ENCODE peak calls at places on chromosomes 13 and 19, in four cellular contexts. One of them, this sample, is unnamed.

GRCh38 chr19:3497757-3498515 is 2.5 kb downstream of the DOHH start:
- DNase-seq in IMR-90: no peak
- DNase-seq in HepG2: peak
- DNase-seq in K562: no peak
- DNase-seq in this sample: no peak

GRCh38 chr19:39370735-39371134 is 20.2 kb downstream of the PAF1 start:
- DNase-seq in IMR-90: no peak
- DNase-seq in HepG2: no peak
- DNase-seq in K562: no peak
- DNase-seq in this sample: no peak

GRCh38 chr13:49421391-49421790 is 22.5 kb downstream of the CAB39L start:
- DNase-seq in IMR-90: no peak
- DNase-seq in HepG2: peak
- DNase-seq in K562: peak
- DNase-seq in this sample: no peak

GRCh38 chr13:27186295-27186694 is 14.7 kb upstream of the USP12 start:
- DNase-seq in IMR-90: no peak
- DNase-seq in HepG2: no peak
- DNase-seq in K562: no peak
- DNase-seq in this sample: no peak

GRCh38 chr13:106468948-106469590 is 66.4 kb downstream of the EFNB2 start:
- DNase-seq in IMR-90: no peak
- DNase-seq in HepG2: no peak
- DNase-seq in K562: no peak
- DNase-seq in this sample: no peak

GRCh38 chr13:90867336-90867683 is 480.2 kb upstream of the MIR17HG start:
- DNase-seq in IMR-90: peak
- DNase-seq in HepG2: peak
- DNase-seq in K562: peak
- DNase-seq in this sample: peak

GRCh38 chr13:100040196-100040595 is 48.7 kb upstream of the PCCA start:
- DNase-seq in IMR-90: no peak
- DNase-seq in HepG2: peak
- DNase-seq in K562: no peak
- DNase-seq in this sample: peak

GRCh38 chr19:47152632-47153031 is 22.0 kb downstream of the SAE1 start:
- DNase-seq in IMR-90: peak
- DNase-seq in HepG2: no peak
- DNase-seq in K562: no peak
- DNase-seq in this sample: no peak

GRCh38 chr13:38783992-38784875 is 97.4 kb downstream of the FREM2 start:
- DNase-seq in IMR-90: no peak
- DNase-seq in HepG2: no peak
- DNase-seq in K562: no peak
- DNase-seq in this sample: no peak

GRCh38 chr13:51674276-51674675 is 90.0 kb downstream of the WDFY2 start:
- DNase-seq in IMR-90: no peak
- DNase-seq in HepG2: no peak
- DNase-seq in K562: no peak
- DNase-seq in this sample: no peak

GRCh38 chr13:67437246-67437645 is 207.1 kb upstream of the PCDH9 start:
- DNase-seq in IMR-90: no peak
- DNase-seq in HepG2: no peak
- DNase-seq in K562: no peak
- DNase-seq in this sample: no peak
- TF ChIP-seq BHLHE40 in IMR-90: no peak
- TF ChIP-seq BHLHE40 in HepG2: no peak
- TF ChIP-seq BHLHE40 in K562: no peak
- TF ChIP-seq BHLHE40 in this sample: no peak

DNA sequence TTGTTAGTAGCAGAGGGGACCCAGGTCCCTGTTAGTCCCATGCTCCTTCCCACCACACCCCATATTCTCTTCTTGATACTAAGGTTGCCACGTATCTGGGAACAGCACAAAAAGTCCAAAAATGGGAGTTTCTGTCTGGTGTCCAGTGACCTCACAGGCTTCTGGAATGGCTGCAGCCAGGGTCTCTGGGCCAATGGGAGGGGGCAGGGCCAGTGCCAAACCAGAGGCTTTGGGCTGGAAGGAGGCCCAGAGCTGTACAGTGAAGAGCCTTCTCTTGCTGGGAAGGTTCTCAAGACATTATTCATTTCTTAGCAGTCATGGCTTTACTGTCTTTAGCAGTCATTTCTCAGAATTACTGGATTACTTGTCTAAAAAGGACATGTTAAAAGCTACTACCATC is 119.2 kb downstream of the FRY start:
- DNase-seq in IMR-90: peak
- DNase-seq in HepG2: no peak
- DNase-seq in K562: no peak
- DNase-seq in this sample: no peak
- TF ChIP-seq MAZ in IMR-90: no peak
- TF ChIP-seq MAZ in HepG2: no peak
- TF ChIP-seq MAZ in K562: no peak
- TF ChIP-seq MAZ in this sample: no peak

DNA sequence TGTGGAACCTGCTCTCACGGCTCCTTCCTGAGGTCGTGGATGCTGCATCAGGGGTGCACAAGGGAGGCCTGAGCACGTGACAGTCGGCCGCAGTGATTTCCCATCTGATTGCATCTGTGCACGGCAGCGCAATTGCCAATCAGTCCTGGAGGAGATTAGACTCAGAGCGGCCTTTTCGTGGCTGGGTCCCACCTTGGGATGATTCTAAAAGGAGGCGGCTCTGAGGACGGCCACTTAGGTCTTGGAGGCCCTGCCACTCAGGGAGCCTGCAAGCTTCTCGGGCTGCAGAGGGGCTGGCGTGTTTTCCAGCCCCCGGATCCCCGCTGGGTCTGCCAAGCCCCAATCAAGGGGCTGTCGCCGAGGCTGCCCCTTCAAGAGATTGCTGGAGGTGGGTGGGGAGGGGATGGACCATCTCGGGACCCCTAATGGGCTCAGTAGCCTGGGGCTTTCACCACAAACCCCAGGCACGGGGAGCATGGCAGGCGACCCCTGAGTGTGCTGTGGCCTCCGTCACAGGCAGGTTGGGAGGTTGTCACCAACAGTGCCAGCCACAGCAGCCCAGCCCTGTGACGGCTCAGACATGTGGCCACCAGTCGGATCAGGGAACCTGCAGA is 51.6 kb downstream of the SOX1 start:
- DNase-seq in IMR-90: no peak
- DNase-seq in HepG2: no peak
- DNase-seq in K562: no peak
- DNase-seq in this sample: no peak
- TF ChIP-seq BHLHE40 in IMR-90: no peak
- TF ChIP-seq BHLHE40 in HepG2: no peak
- TF ChIP-seq BHLHE40 in K562: no peak
- TF ChIP-seq BHLHE40 in this sample: no peak

DNA sequence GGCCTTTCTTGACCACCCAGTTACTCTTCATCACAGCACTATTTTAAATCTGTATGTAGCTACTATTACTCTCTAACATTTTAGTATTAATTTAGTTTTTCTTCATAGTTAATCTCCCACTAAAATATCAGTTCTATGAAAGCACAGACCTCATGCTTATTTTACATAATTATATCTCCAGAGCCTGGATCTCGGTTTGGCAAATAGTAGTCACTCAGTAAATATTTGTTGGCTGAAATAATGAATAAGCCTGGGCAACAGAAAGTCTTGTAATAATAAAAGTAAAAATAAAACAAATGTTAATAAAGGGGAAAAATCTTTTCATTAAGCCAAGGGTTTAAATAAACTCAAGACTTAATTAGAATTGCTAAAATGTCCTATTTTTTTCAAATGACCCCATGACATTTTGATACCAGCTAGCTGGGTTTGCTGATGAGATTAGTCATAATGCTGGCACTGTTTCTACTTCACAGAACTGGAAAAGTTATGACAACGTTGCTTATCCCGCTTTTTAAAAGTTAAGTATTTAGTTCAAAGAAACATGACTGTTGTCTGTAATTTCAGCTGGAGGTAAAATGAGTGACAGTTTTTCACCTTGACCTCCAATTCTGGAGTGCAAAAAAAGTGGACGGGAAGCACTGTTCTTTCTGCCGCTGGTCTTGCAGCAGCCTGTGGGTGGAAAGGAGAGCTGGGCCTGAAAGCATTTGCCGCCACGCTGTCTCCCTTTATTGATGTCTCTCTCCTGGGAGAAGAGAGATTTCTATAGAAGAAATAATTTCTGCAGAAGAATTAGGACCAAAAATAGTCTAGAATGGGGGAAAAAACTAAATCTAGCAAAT is 85.2 kb upstream of the SPATA13 start:
- DNase-seq in IMR-90: no peak
- DNase-seq in HepG2: peak
- DNase-seq in K562: no peak
- DNase-seq in this sample: no peak
- TF ChIP-seq MAZ in IMR-90: no peak
- TF ChIP-seq MAZ in HepG2: no peak
- TF ChIP-seq MAZ in K562: no peak
- TF ChIP-seq MAZ in this sample: no peak

DNA sequence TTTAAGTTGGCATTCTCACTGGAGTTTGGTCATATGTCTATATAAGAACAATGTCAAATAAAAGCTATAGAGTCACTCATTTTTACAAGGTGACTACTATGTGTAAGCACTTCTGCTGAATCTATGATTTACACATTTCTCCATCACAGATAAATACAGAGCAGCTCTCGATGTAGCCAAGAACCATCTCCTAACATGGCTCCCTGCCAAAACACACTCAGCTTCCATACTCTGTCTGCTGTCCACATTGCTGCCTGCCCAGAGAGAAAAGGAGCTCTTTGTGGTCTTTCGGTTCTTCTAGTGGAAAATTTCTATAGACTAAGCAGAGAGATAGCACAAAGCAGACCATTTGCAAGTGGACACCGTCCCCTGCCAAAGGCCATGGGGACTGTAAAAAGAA is 190.9 kb upstream of the KLF12 start:
- DNase-seq in IMR-90: peak
- DNase-seq in HepG2: peak
- DNase-seq in K562: no peak
- DNase-seq in this sample: peak
- TF ChIP-seq BHLHE40 in IMR-90: no peak
- TF ChIP-seq BHLHE40 in HepG2: no peak
- TF ChIP-seq BHLHE40 in K562: no peak
- TF ChIP-seq BHLHE40 in this sample: no peak

DNA sequence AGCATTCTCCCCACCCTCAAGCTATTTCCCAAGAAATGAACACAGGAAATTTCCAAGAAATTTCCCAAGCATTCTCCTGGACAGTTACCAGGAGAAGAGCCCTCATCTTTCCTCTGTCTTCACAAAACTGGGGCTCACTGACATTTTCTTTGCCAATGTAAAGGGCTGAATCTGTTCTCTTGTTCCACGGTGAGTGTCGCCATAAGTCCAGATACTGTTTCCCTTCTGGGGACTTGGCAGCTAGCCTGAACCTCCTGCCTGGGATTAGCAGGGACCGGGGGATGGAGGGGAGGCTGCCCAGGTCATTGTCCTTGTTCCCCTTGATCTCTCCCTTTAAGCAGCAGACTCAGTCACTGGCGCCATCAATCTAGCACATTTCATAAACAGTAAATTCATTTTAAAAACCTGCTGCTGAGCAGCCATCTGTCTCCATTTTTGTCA is 172.8 kb downstream of the DNAJC15 start:
- DNase-seq in IMR-90: peak
- DNase-seq in HepG2: no peak
- DNase-seq in K562: no peak
- DNase-seq in this sample: no peak
- TF ChIP-seq MAZ in IMR-90: no peak
- TF ChIP-seq MAZ in HepG2: no peak
- TF ChIP-seq MAZ in K562: no peak
- TF ChIP-seq MAZ in this sample: no peak

GRCh38 chr13:98083507-98083906 is 59.4 kb upstream of the FARP1 start:
- DNase-seq in IMR-90: peak
- DNase-seq in HepG2: no peak
- DNase-seq in K562: no peak
- DNase-seq in this sample: no peak
- TF ChIP-seq BHLHE40 in IMR-90: peak
- TF ChIP-seq BHLHE40 in HepG2: no peak
- TF ChIP-seq BHLHE40 in K562: no peak
- TF ChIP-seq BHLHE40 in this sample: no peak

DNA sequence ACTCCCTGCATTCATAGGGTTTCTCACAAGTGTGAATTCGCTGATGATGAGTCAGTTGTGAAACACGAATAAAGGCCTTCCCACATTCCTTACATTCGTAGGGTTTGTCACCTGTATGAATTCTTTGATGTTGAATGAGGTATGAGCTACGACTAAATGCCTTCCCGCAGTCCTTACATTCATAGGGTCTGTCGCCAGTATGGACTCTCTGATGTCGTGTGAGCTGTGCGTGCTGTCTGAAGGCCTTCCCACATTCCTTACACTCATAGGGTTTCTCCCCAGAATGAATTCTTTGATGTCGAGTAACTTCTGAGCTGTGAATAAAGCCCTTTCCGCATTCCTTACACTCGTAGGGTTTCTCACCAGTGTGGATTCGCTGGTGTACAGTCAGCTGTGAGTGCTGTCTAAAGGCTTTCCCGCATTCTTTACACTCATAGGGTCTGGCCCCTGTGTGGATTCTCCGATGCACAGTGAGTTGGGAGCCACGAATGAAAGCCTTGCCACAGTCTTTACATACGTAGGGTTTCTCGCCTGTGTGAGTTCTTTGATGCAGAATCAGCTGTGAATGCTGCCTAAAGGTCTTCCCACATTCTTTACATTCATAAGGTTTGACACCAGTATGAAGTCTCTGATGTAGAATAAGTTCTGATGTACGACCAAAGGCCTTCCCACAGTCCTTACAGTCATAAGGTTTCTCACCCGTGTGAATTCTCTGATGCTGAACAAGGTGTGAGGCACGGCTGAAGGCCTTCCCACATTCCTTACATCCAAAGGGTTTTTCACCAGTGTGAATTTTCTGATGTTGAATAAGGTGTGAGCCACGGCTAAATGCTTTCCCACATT is 30.6 kb upstream of the COX7A1 start:
- DNase-seq in IMR-90: peak
- DNase-seq in HepG2: no peak
- DNase-seq in K562: no peak
- DNase-seq in this sample: peak
- TF ChIP-seq MAZ in IMR-90: no peak
- TF ChIP-seq MAZ in HepG2: no peak
- TF ChIP-seq MAZ in K562: no peak
- TF ChIP-seq MAZ in this sample: no peak

GRCh38 chr13:59409211-59409610 is 754.5 kb downstream of the DIAPH3 start:
- DNase-seq in IMR-90: peak
- DNase-seq in HepG2: no peak
- DNase-seq in K562: no peak
- DNase-seq in this sample: no peak

GRCh38 chr13:59413121-59413520 is 750.6 kb downstream of the DIAPH3 start:
- DNase-seq in IMR-90: no peak
- DNase-seq in HepG2: no peak
- DNase-seq in K562: no peak
- DNase-seq in this sample: no peak

GRCh38 chr13:59409651-59410200 is 754.0 kb downstream of the DIAPH3 start:
- DNase-seq in IMR-90: no peak
- DNase-seq in HepG2: no peak
- DNase-seq in K562: no peak
- DNase-seq in this sample: no peak

DNA sequence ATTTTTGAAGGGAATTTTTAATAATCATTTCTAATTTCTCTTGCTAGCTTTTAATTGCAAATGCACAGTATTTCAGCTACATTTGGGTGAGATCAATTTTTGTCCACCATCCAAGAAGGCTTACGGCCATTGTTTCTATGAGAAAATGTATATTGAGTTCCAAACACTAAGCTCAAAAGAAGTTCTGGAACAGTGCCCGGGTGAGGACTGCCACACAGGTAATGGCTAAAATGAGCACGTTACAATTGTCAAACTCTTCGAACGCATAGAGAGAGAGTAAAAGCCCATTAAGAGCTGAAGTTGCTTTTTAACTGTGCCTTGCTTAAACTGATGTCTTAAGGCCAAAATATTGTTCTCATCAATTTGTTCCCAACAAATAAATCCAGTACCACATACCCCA is 755.0 kb downstream of the DIAPH3 start:
- DNase-seq in IMR-90: no peak
- DNase-seq in HepG2: no peak
- DNase-seq in K562: no peak
- DNase-seq in this sample: no peak
- TF ChIP-seq BHLHE40 in IMR-90: no peak
- TF ChIP-seq BHLHE40 in HepG2: no peak
- TF ChIP-seq BHLHE40 in K562: no peak
- TF ChIP-seq BHLHE40 in this sample: no peak

This sample was measured in A549.